ENCODE peak calls at places on chromosomes 1 and 21, in ten cellular contexts. E, F, U, T, C, I, H, X, Y and N are unnamed samples.

GRCh38 chr1:78721136-78721535 is 71.5 kb downstream of the IFI44 start:
- DNase-seq in F (no peak), T (no peak), U (no peak), X (no peak), H (no peak), C (no peak), E (no peak), Y (no peak), I (no peak), N (no peak)

GRCh38 chr1:56495538-56495937 is 83.8 kb downstream of the PLPP3 start:
- DNase-seq in F (no peak), C (no peak), E (no peak), H (no peak), X (no peak), I (no peak), U (no peak), Y (no peak), T (no peak), N (no peak)

GRCh38 chr1:3453203-3453761 is 1.2 kb upstream of the ARHGEF16 start:
- DNase-seq in Y (peak; percentile 62), U (peak; percentile 56), E (peak; percentile 83), X (peak; percentile 33), T (peak; percentile 88), C (peak; percentile 72), F (peak; percentile 73), I (peak; percentile 62), H (no peak), N (peak; percentile 57)

GRCh38 chr1:48043524-48043923 is 46.3 kb upstream of the TRABD2B start:
- DNase-seq in T (no peak), I (no peak), F (no peak), C (no peak), U (no peak), E (no peak), H (no peak), X (no peak), Y (no peak), N (no peak)

GRCh38 chr1:109783436-109783835 is 19.7 kb upstream of the EPS8L3 start:
- DNase-seq in C (peak; percentile 78), I (no peak), E (no peak), T (peak; percentile 67), H (no peak), Y (no peak), U (peak; percentile 59), X (peak; percentile 87), F (no peak), N (no peak)

GRCh38 chr1:162074548-162074947 is 5.1 kb downstream of the NOS1AP start:
- DNase-seq in C (no peak), Y (no peak), F (no peak), I (no peak), U (no peak), X (peak; percentile 17), T (no peak), E (no peak), H (no peak), N (no peak)

GRCh38 chr1:33388989-33389771 is 41.7 kb downstream of the PHC2 start:
- DNase-seq in T (no peak), X (peak; percentile 72), U (no peak), I (no peak), H (no peak), Y (no peak), C (peak; percentile 56), E (no peak), F (peak; percentile 10), N (no peak)

GRCh38 chr1:237953238-237953637 is 62.5 kb upstream of the ZP4 start:
- DNase-seq in Y (no peak), I (no peak), F (no peak), H (no peak), C (no peak), U (no peak), X (no peak), T (no peak), E (no peak), N (no peak)

GRCh38 chr21:41368361-41369104 is 6.7 kb downstream of the MX2 start:
- DNase-seq in Y (no peak), U (no peak), X (no peak), C (no peak), I (no peak), T (no peak), H (no peak), F (no peak), E (no peak), N (no peak)

GRCh38 chr1:232963366-232963765 is 13.0 kb downstream of the NTPCR start:
- DNase-seq in X (peak; percentile 42), Y (no peak), C (peak; percentile 79), U (peak; percentile 93), F (no peak), H (no peak), I (no peak), T (no peak), E (no peak), N (no peak)

GRCh38 chr1:54748094-54748835 is 16.1 kb downstream of the PARS2 start:
- DNase-seq in T (no peak), X (no peak), U (no peak), I (no peak), H (no peak), Y (no peak), F (no peak), E (no peak), C (no peak), N (no peak)

GRCh38 chr1:22808186-22808845 is 97.7 kb downstream of the EPHB2 start:
- DNase-seq in H (no peak), F (no peak), I (no peak), C (peak; percentile 69), T (no peak), X (peak; percentile 94), U (no peak), E (no peak), Y (no peak), N (no peak)

DNA sequence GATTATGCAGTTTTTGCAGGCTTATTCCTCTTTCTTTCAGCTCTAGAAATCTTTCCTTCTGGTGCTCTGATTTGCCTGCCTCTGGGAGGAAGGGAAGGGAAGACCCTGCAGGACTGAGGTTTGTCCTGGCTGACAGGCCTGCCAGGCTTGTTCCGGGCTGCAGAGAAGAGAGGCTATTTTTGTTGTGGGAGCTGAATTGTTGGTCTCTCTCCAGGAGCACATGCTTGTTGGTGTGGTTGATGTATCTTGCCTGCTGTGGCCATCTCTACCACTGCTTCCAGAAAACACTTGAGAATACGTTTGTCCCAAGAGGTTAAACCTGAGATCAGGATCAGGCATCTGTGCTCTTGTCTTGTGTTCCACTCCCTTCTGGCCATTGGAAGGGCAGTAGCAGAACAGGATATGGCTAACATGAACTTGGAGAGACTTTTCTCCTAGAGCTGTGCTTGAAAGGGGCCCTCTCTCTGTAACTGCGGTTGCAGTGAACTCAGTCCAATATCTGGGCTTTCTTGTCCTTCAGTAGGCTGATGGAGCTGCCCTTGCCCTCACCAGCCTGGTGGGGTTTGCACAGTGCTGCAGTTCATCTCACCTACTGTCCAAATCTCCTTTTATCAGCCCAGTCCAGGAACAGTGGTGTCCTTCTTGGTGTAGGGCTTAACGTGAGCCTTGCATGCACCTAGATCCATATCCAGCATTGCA is 21.5 kb upstream of the SLC25A34 start:
- DNase-seq in E (no peak), X (peak; percentile 66), Y (no peak), U (no peak), C (peak; percentile 84), I (no peak), F (no peak), H (no peak), T (no peak), N (no peak)
- H3K4me1 ChIP-seq in E (peaks cover 3% of the 10 kb centered on the region), X (peaks cover 6% of the 10 kb centered on the region), Y (no peaks in the 10 kb centered on the region), U (no peaks in the 10 kb centered on the region), C (peaks cover 27% of the 10 kb centered on the region), I (peaks cover 31% of the 10 kb centered on the region), F (peaks cover 8% of the 10 kb centered on the region), H (peaks cover 20% of the 10 kb centered on the region), T (peaks cover 67% of the 10 kb centered on the region), N (no peaks in the 10 kb centered on the region)

GRCh38 chr1:19391596-19391981 is 79.5 kb downstream of the SLC66A1 start:
- DNase-seq in X (no peak), H (no peak), Y (peak; percentile 9), U (no peak), E (no peak), I (no peak), C (no peak), T (no peak), F (no peak), N (no peak)
- H3K4me3 ChIP-seq in X (peak overlapping the region; percentile 20), H (peak overlapping the region; percentile 44), Y (peak overlapping the region; percentile 55), U (no peak overlapping the region), E (no peak overlapping the region), I (no peak overlapping the region), C (no peak overlapping the region), T (no peak overlapping the region), F (peak overlapping the region; percentile 24), N (peak overlapping the region; percentile 34)

GRCh38 chr1:160489513-160490261 is 33.4 kb downstream of the SLAMF6 start:
- DNase-seq in Y (no peak), T (no peak), U (no peak), H (no peak), X (no peak), I (no peak), C (no peak), F (no peak), E (no peak), N (no peak)

GRCh38 chr1:160481979-160482596 is 41.0 kb downstream of the SLAMF6 start:
- DNase-seq in Y (no peak), U (no peak), F (no peak), E (no peak), C (no peak), H (no peak), X (no peak), T (no peak), I (no peak), N (no peak)

GRCh38 chr1:160488347-160489058 is 34.6 kb downstream of the SLAMF6 start:
- DNase-seq in I (no peak), C (no peak), X (no peak), H (no peak), T (no peak), U (no peak), E (no peak), F (no peak), Y (no peak), N (no peak)

GRCh38 chr1:160483505-160484185 is 39.4 kb downstream of the SLAMF6 start:
- DNase-seq in X (no peak), F (no peak), C (no peak), Y (no peak), H (no peak), I (no peak), E (no peak), U (no peak), T (no peak), N (no peak)

GRCh38 chr1:160486453-160486852 is 36.6 kb downstream of the SLAMF6 start:
- DNase-seq in F (no peak), I (no peak), U (no peak), E (no peak), Y (no peak), C (no peak), H (no peak), T (no peak), X (no peak), N (no peak)
- H3K27ac ChIP-seq in F (no peak overlapping the region), I (no peak overlapping the region), U (no peak overlapping the region), E (no peak overlapping the region), Y (no peak overlapping the region), C (no peak overlapping the region), H (no peak overlapping the region), T (no peak overlapping the region), X (no peak overlapping the region), N (no peak overlapping the region)

DNA sequence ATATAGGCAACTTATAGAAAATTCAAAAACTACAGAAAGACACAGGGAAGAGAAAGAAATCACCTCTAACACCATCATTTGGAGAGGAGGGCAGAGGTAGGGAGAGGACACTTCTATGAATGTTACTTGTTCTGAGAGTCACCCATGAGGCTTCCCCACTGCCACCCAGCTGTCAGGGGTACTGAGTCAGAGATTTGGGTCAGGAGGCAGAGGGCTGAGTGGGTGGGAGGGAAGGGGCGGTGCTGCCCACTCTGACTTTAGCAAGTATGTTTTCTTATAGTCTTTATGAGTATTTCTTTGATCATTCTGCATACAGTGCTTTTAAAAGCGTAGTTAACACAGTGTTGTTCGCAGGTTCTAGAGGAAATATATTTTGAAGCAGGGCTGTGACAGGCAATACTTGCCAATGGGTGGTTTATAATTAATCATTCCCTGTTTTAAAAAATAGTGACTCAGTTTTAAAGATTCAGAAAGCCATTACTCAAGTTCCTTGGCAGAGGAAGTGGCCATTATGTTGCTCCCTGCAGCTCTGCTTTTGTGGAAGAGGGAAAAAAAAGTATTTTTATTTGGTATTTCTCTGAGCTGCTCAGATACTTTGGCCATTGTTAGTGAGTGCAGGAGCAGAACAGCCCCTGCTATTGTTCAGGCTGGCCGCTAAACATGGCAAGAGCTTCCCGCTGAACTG is 18.3 kb downstream of the IL6R start:
- DNase-seq in T (no peak), I (no peak), F (no peak), E (no peak), Y (no peak), X (peak; percentile 79), H (no peak), C (peak; percentile 70), U (peak; percentile 87), N (no peak)
- H3K4me1 ChIP-seq in T (peaks cover 99% of the 10 kb centered on the region), I (peaks cover 93% of the 10 kb centered on the region), F (peaks cover 75% of the 10 kb centered on the region), E (peaks cover 33% of the 10 kb centered on the region), Y (no peaks in the 10 kb centered on the region), X (peaks cover 62% of the 10 kb centered on the region), H (peaks cover 60% of the 10 kb centered on the region), C (peaks cover 19% of the 10 kb centered on the region), U (peaks cover 39% of the 10 kb centered on the region), N (peaks cover 89% of the 10 kb centered on the region)